ENCODE peak calls at places on chromosomes 4 and X, in nine cellular contexts. R is amniotic stem cell, X is HEK293T, T is LoVo, H is right cardiac atrium, I is fibroblast of pulmonary artery, B is anterior cingulate cortex, F is kidney, V is DND-41. O is an unnamed sample.
A peak's percentile ranks its signal among the peaks of the same experiment; 100 is the strongest.

GRCh38 chrX:153055827-153056748 is at the start of gene PNMA3:
- DNase-seq in R (no peak), X (no peak), T (no peak), H (peak; percentile 67), I (no peak), B (no peak), F (peak; percentile 73), V (no peak), O (no peak)

GRCh38 chr4:126592088-126592487 is 1040.7 kb upstream of the INTU start:
- DNase-seq in R (no peak), X (peak; percentile 26), T (no peak), H (no peak), I (peak; percentile 13), B (no peak), F (no peak), V (no peak), O (no peak)

GRCh38 chrX:17559728-17560379 is 177.4 kb upstream of the SCML1 start:
- DNase-seq in R (peak; percentile 54), X (peak; percentile 32), T (peak; percentile 1), H (no peak), I (peak; percentile 65), B (no peak), F (no peak), V (no peak), O (peak; percentile 39)

GRCh38 chr4:856468-856901 is 30.6 kb upstream of the CPLX1 start:
- DNase-seq in R (no peak), X (no peak), T (no peak), H (no peak), I (no peak), B (no peak), F (peak; percentile 36), V (peak; percentile 20), O (no peak)

GRCh38 chrX:1751781-1752180 is 136.9 kb downstream of the ASMT start:
- DNase-seq in R (no peak), X (no peak), T (no peak), H (no peak), I (no peak), B (no peak), F (no peak), V (no peak), O (peak; percentile 2)

GRCh38 chr4:110041742-110042141 is 129.1 kb downstream of the EGF start:
- DNase-seq in R (no peak), X (no peak), T (peak; percentile 34), H (no peak), I (no peak), B (no peak), F (no peak), V (no peak), O (no peak)

GRCh38 chr4:96729641-96730040 is 889.7 kb downstream of the PDHA2 start:
- DNase-seq in R (no peak), X (no peak), T (no peak), H (no peak), I (peak; percentile 43), B (no peak), F (no peak), V (no peak), O (no peak)

GRCh38 chr4:8427262-8427661 is 13.3 kb downstream of the ACOX3 start:
- DNase-seq in R (no peak), X (no peak), T (no peak), H (no peak), I (no peak), B (no peak), F (no peak), V (no peak), O (no peak)

GRCh38 chr4:177413092-177413491 is 29.1 kb downstream of the AGA start:
- DNase-seq in R (no peak), X (no peak), T (no peak), H (no peak), I (no peak), B (no peak), F (no peak), V (no peak), O (no peak)

GRCh38 chr4:183430317-183430986 is 14.0 kb upstream of the CDKN2AIP start:
- DNase-seq in R (no peak), X (no peak), T (no peak), H (no peak), I (peak; percentile 3), B (no peak), F (no peak), V (peak; percentile 31), O (no peak)

GRCh38 chrX:135522132-135522530 is 1.7 kb downstream of the INTS6L start:
- DNase-seq in R (no peak), X (no peak), T (no peak), H (no peak), I (no peak), B (no peak), F (no peak), V (no peak), O (no peak)

GRCh38 chr4:185993328-185993973 is 75.5 kb upstream of the TLR3 start:
- DNase-seq in R (no peak), X (no peak), T (no peak), H (no peak), I (no peak), B (no peak), F (no peak), V (no peak), O (no peak)

GRCh38 chr4:76306882-76307669 is 543 bp downstream of the STBD1 start:
- DNase-seq in R (peak; percentile 18), X (peak; percentile 67), T (peak; percentile 57), H (peak; percentile 86), I (peak; percentile 50), B (no peak), F (peak; percentile 84), V (no peak), O (no peak)

GRCh38 chrX:24340501-24340900 is 19.9 kb upstream of the SUPT20HL1 start:
- DNase-seq in R (no peak), X (no peak), T (no peak), H (no peak), I (no peak), B (no peak), F (no peak), V (no peak), O (no peak)

GRCh38 chr4:86357608-86358007 is 2.2 kb downstream of the MAPK10 start:
- DNase-seq in R (no peak), X (no peak), T (no peak), H (no peak), I (no peak), B (no peak), F (no peak), V (no peak), O (no peak)

GRCh38 chr4:24488399-24489164 is 95.8 kb downstream of the DHX15 start:
- DNase-seq in R (peak; percentile 28), X (peak; percentile 74), T (peak; percentile 59), H (peak; percentile 86), I (peak; percentile 79), B (no peak), F (peak; percentile 80), V (peak; percentile 67), O (peak; percentile 82)

GRCh38 chr4:145732416-145732815 is 52.5 kb downstream of the C4orf51 start:
- DNase-seq in R (no peak), X (no peak), T (no peak), H (no peak), I (no peak), B (no peak), F (no peak), V (no peak), O (no peak)

GRCh38 chr4:76782837-76783236 is 115.1 kb downstream of the SOWAHB start:
- DNase-seq in R (peak; percentile 27), X (no peak), T (peak; percentile 52), H (no peak), I (peak; percentile 83), B (no peak), F (no peak), V (no peak), O (no peak)

GRCh38 chr4:19119904-19120303 is 1098.3 kb upstream of the LCORL start:
- DNase-seq in R (no peak), X (no peak), T (no peak), H (no peak), I (no peak), B (no peak), F (no peak), V (no peak), O (no peak)

GRCh38 chrX:23127586-23127985 is 127.8 kb downstream of the DDX53 start:
- DNase-seq in R (no peak), X (no peak), T (no peak), H (no peak), I (no peak), B (no peak), F (no peak), V (no peak), O (no peak)

GRCh38 chrX:129529685-129530281 is 6.5 kb upstream of the SMARCA1 start:
- DNase-seq in R (no peak), X (no peak), T (no peak), H (no peak), I (peak; percentile 56), B (no peak), F (no peak), V (no peak), O (no peak)

GRCh38 chr4:70666369-70666768 is at the start of gene JCHAIN:
- DNase-seq in R (no peak), X (no peak), T (no peak), H (no peak), I (peak; percentile 22), B (no peak), F (no peak), V (no peak), O (no peak)

GRCh38 chrX:145178268-145178667 is 69.0 kb upstream of the SPANXN1 start:
- DNase-seq in R (no peak), X (no peak), T (no peak), H (no peak), I (no peak), B (no peak), F (no peak), V (no peak), O (no peak)

GRCh38 chr4:158008551-158009218 is 164.1 kb downstream of the GASK1B start:
- DNase-seq in R (no peak), X (no peak), T (no peak), H (no peak), I (peak; percentile 82), B (no peak), F (no peak), V (no peak), O (no peak)

GRCh38 chr4:7341486-7342222 is 93.1 kb downstream of the PSAPL1 start:
- DNase-seq in R (no peak), X (no peak), T (no peak), H (no peak), I (no peak), B (no peak), F (no peak), V (no peak), O (no peak)

GRCh38 chrX:139881130-139881529 is 51.7 kb downstream of the ATP11C start:
- DNase-seq in R (no peak), X (no peak), T (no peak), H (no peak), I (peak; percentile 69), B (no peak), F (no peak), V (no peak), O (no peak)

GRCh38 chr4:27684501-27685077 is 823.9 kb downstream of the STIM2 start:
- DNase-seq in R (peak; percentile 65), X (peak; percentile 38), T (peak; percentile 62), H (peak; percentile 46), I (peak; percentile 54), B (peak; percentile 30), F (peak; percentile 41), V (peak; percentile 42), O (peak; percentile 38)